ENCODE peak calls at places on chromosomes 4 and X, in four cellular contexts. A, C, K and M are unnamed samples.

GRCh38 chrX:68945603-68946228 is 116.9 kb downstream of the EFNB1 start:
- DNase-seq in A (no peak), C (no peak), K (no peak), M (no peak)

GRCh38 chrX:38664285-38664684 is 102.9 kb downstream of the TSPAN7 start:
- DNase-seq in A (no peak), C (no peak), K (no peak), M (no peak)

GRCh38 chr4:125070869-125071268 is 243.9 kb upstream of the FAT4 start:
- DNase-seq in A (no peak), C (peak), K (no peak), M (no peak)

GRCh38 chr4:88244821-88245579 is 39.4 kb downstream of the PPM1K start:
- DNase-seq in A (no peak), C (no peak), K (no peak), M (peak)

GRCh38 chr4:8871417-8872401 is at the start of gene HMX1:
- DNase-seq in A (no peak), C (no peak), K (no peak), M (no peak)

GRCh38 chr4:181770971-181771370 is 472.2 kb upstream of the TENM3 start:
- DNase-seq in A (no peak), C (no peak), K (no peak), M (no peak)

GRCh38 chr4:53804719-53805118 is 213.4 kb upstream of the LNX1 start:
- DNase-seq in A (no peak), C (peak), K (no peak), M (no peak)

GRCh38 chrX:39201305-39201990 is 400.2 kb downstream of the MID1IP1 start:
- DNase-seq in A (no peak), C (no peak), K (no peak), M (no peak)

GRCh38 chr4:68658672-68659071 is 11.8 kb downstream of the UGT2B15 start:
- DNase-seq in A (no peak), C (no peak), K (no peak), M (no peak)

GRCh38 chr4:65046496-65047101 is 623.7 kb downstream of the EPHA5 start:
- DNase-seq in A (no peak), C (no peak), K (no peak), M (no peak)

GRCh38 chr4:10622728-10623127 is 61.8 kb downstream of the CLNK start:
- DNase-seq in A (no peak), C (no peak), K (no peak), M (no peak)

GRCh38 chr4:15779336-15779735 is 1.2 kb downstream of the CD38 start:
- DNase-seq in A (no peak), C (peak), K (no peak), M (peak)
- TF ChIP-seq CTCF in A (no peak), C (peak), K (peak), M (peak)

GRCh38 chr4:168863719-168864632 is 146.1 kb downstream of the CBR4 start:
- DNase-seq in A (no peak), C (no peak), K (no peak), M (no peak)

GRCh38 chr4:168867128-168867527 is 142.9 kb downstream of the CBR4 start:
- DNase-seq in A (no peak), C (no peak), K (no peak), M (no peak)

GRCh38 chr4:168866635-168867034 is 143.4 kb downstream of the CBR4 start:
- DNase-seq in A (no peak), C (no peak), K (no peak), M (no peak)

GRCh38 chr4:168865854-168866253 is 144.2 kb downstream of the CBR4 start:
- DNase-seq in A (no peak), C (no peak), K (no peak), M (no peak)

GRCh38 chr4:168864831-168865541 is 145.1 kb downstream of the CBR4 start:
- DNase-seq in A (no peak), C (no peak), K (no peak), M (no peak)
- TF ChIP-seq CTCF in A (peak), C (no peak), K (no peak), M (peak)

GRCh38 chr4:71709961-71710360 is 73.9 kb downstream of the GC start:
- DNase-seq in A (no peak), C (no peak), K (no peak), M (no peak)
- TF ChIP-seq CTCF in A (peak), C (no peak), K (no peak), M (no peak)

GRCh38 chrX:20063153-20063552 is 53.6 kb downstream of the MAP7D2 start:
- DNase-seq in A (no peak), C (no peak), K (no peak), M (no peak)

GRCh38 chrX:20067709-20068315 is 48.9 kb downstream of the MAP7D2 start:
- DNase-seq in A (peak), C (peak), K (peak), M (peak)

GRCh38 chrX:20063716-20064351 is 52.9 kb downstream of the MAP7D2 start:
- DNase-seq in A (no peak), C (no peak), K (no peak), M (no peak)

GRCh38 chrX:20071511-20072079 is 45.1 kb downstream of the MAP7D2 start:
- DNase-seq in A (no peak), C (no peak), K (no peak), M (no peak)

GRCh38 chrX:20066968-20067708 is 49.6 kb downstream of the MAP7D2 start:
- DNase-seq in A (peak), C (peak), K (no peak), M (no peak)
- TF ChIP-seq CTCF in A (peak), C (no peak), K (no peak), M (no peak)

GRCh38 chr4:25857403-25857802 is 5.4 kb downstream of the SEL1L3 start:
- DNase-seq in A (no peak), C (no peak), K (no peak), M (no peak)
- TF ChIP-seq CTCF in A (peak), C (no peak), K (no peak), M (no peak)